ENCODE peak calls at places on chromosomes 11 and 22, in four cellular contexts. R, Q, N and G are unnamed samples.

GRCh38 chr11:2420502-2421225 is 20.1 kb downstream of the TSSC4 start:
- DNase-seq in Q (peak; percentile 89), R (peak; percentile 74), N (peak; percentile 79), G (peak; percentile 90)

GRCh38 chr11:47393163-47394049 is 15.0 kb upstream of the SLC39A13 start:
- DNase-seq in N (no peak), Q (no peak), R (no peak), G (peak; percentile 75)

GRCh38 chr11:46759196-46759595 is 40.2 kb downstream of the F2 start:
- DNase-seq in Q (no peak), R (peak; percentile 49), N (no peak), G (no peak)

GRCh38 chr11:46250071-46251052 is 27.1 kb upstream of the CREB3L1 start:
- DNase-seq in Q (no peak), R (no peak), N (no peak), G (no peak)

GRCh38 chr11:27514558-27514957 is 8.0 kb upstream of the LIN7C start:
- DNase-seq in R (no peak), N (no peak), Q (no peak), G (no peak)

GRCh38 chr11:4441500-4441899 is 7.6 kb upstream of the OR52K2 start:
- DNase-seq in N (no peak), Q (no peak), R (no peak), G (no peak)

GRCh38 chr11:117097567-117098268 is 510 bp downstream of the SIK3 start:
- DNase-seq in N (peak; percentile 45), Q (peak; percentile 77), R (peak; percentile 49), G (no peak)

GRCh38 chr11:73393479-73394415 is 17.5 kb downstream of the RELT start:
- DNase-seq in R (peak; percentile 83), N (peak; percentile 73), Q (peak; percentile 87), G (peak; percentile 90)

GRCh38 chr11:126969865-126970479 is 30.6 kb downstream of the KIRREL3 start:
- DNase-seq in R (no peak), N (no peak), Q (no peak), G (no peak)

GRCh38 chr11:87739766-87740165 is 435.5 kb downstream of the RAB38 start:
- DNase-seq in N (no peak), Q (no peak), R (no peak), G (no peak)

GRCh38 chr11:57477507-57478189 is 17.3 kb downstream of the RTN4RL2 start:
- DNase-seq in N (peak; percentile 77), Q (no peak), R (no peak), G (no peak)

GRCh38 chr22:50269573-50270301 is 443 bp downstream of the MAPK11 start:
- DNase-seq in R (no peak), N (no peak), Q (no peak), G (peak; percentile 63)
- H3K27ac ChIP-seq in R (peak overlapping the region; percentile 65), N (no peak overlapping the region), Q (peak overlapping the region; percentile 85), G (peak overlapping the region; percentile 42)

GRCh38 chr11:62438641-62439040 is 19.8 kb downstream of the SCGB1A1 start:
- DNase-seq in R (no peak), Q (no peak), N (no peak), G (no peak)
- H3K27ac ChIP-seq in R (no peak overlapping the region), Q (no peak overlapping the region), N (no peak overlapping the region), G (no peak overlapping the region)

GRCh38 chr22:33803371-33803770 is 116.9 kb downstream of the LARGE1 start:
- DNase-seq in R (no peak), Q (no peak), N (no peak), G (no peak)
- H3K27ac ChIP-seq in R (no peak overlapping the region), Q (no peak overlapping the region), N (peak overlapping the region; percentile 10), G (no peak overlapping the region)

GRCh38 chr22:24390576-24390975 is 36.8 kb upstream of the ADORA2A start:
- DNase-seq in R (no peak), N (no peak), Q (no peak), G (no peak)

GRCh38 chr22:24392218-24392931 is 35.0 kb upstream of the ADORA2A start:
- DNase-seq in Q (no peak), R (no peak), N (no peak), G (no peak)

GRCh38 chr22:24391836-24392217 is 35.6 kb upstream of the ADORA2A start:
- DNase-seq in R (no peak), Q (no peak), N (no peak), G (no peak)

GRCh38 chr22:24389680-24390079 is 37.7 kb upstream of the ADORA2A start:
- DNase-seq in N (no peak), Q (no peak), R (no peak), G (no peak)

GRCh38 chr22:24390156-24390555 is 37.2 kb upstream of the ADORA2A start:
- DNase-seq in R (no peak), N (no peak), Q (no peak), G (no peak)
- H3K27ac ChIP-seq in R (peak overlapping the region; percentile 34), N (no peak overlapping the region), Q (peak overlapping the region; percentile 80), G (peak overlapping the region; percentile 84)

GRCh38 chr11:63764712-63765631 is 3.6 kb downstream of the ZFTA start:
- DNase-seq in R (no peak), N (peak; percentile 81), Q (no peak), G (peak; percentile 61)

GRCh38 chr11:63765688-63766241 is 2.8 kb downstream of the ZFTA start:
- DNase-seq in N (peak; percentile 36), R (no peak), Q (no peak), G (peak; percentile 21)

GRCh38 chr11:63767415-63768231 is 952 bp downstream of the ZFTA start:
- DNase-seq in Q (peak; percentile 80), N (peak; percentile 73), R (peak; percentile 60), G (peak; percentile 83)

GRCh38 chr11:63768232-63769043 is at the start of gene ZFTA:
- DNase-seq in R (peak; percentile 59), N (peak; percentile 71), Q (peak; percentile 85), G (peak; percentile 88)

GRCh38 chr11:63766501-63767270 is 1.9 kb downstream of the ZFTA start:
- DNase-seq in R (no peak), N (peak; percentile 47), Q (no peak), G (peak; percentile 35)
- H3K27ac ChIP-seq in R (peak overlapping the region; percentile 40), N (no peak overlapping the region), Q (peak overlapping the region; percentile 91), G (no peak overlapping the region)

DNA sequence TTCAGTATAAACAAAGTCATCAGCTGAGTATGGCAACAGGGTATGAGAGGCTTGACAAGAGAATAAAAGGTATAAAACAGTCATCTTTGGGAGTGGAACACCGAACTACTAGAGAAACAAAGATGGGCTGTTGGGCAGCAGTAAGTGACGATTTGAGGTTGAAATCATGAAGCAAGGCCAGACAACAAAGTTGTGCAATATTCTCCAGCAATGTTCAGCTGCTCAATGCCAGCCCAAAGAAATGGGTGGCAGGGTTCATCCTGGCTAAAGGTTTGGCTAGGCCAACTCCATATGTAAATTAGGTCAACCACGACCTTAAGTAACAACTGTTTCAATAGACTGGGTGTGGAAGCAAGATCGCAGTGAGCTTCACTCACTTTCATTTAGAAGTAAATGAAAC is 6.2 kb downstream of the APIP start:
- DNase-seq in Q (no peak), R (no peak), N (no peak), G (no peak)
- H3K27ac ChIP-seq in Q (no peak overlapping the region), R (no peak overlapping the region), N (no peak overlapping the region), G (no peak overlapping the region)

GRCh38 chr22:36257308-36257707 is 4.4 kb downstream of the APOL1 start:
- DNase-seq in Q (no peak), R (no peak), N (no peak), G (no peak)

GRCh38 chr22:36256474-36256873 is 3.5 kb downstream of the APOL1 start:
- DNase-seq in N (no peak), R (no peak), Q (no peak), G (no peak)

GRCh38 chr22:36257948-36258674 is 5.2 kb downstream of the APOL1 start:
- DNase-seq in Q (no peak), N (no peak), R (no peak), G (no peak)

GRCh38 chr22:36253523-36254490 is 874 bp downstream of the APOL1 start:
- DNase-seq in N (no peak), R (no peak), Q (no peak), G (peak; percentile 76)

DNA sequence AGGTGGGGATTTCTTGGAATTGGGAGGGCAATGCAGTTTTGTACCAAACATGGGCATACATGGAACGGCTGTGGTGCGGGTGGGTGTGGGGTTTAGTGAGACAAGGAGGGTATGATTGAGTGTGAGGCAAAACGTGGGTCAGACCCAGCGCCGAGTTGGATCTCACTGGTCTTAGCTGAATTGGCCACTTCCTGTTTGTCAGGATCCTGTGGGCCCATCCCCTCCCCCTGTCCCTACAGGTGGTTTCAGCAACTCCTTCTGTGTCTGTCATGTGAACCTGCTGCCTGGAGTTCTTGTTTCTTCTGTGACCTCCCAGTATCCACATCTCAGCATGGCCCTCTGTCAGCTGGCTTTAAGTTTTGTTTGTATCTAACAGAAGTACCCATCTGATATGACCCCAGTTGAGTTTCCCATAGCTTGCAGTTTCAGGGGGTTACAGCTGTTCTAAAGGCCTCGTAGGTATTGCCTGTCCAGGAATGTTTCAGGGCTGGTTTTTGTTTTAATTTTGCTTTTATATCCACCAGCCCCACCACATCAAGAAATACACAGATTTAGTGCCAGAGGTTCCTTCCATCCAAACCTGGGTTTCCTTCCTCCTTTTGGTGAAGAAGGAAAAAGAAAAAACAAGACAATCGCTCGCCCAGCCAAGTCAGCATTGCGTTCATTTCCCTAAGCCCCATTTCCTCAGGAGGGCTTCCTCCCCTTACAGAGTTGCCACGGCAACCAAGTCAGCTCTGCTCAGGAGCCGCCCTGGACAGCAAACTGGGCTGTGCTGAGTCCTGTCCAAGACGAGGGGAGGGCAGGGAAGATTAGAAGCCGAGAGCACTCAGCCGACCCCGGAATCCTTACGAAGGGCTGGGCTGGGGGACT is 6.1 kb downstream of the APOL1 start:
- DNase-seq in Q (peak; percentile 69), N (no peak), R (no peak), G (peak; percentile 59)
- H3K27ac ChIP-seq in Q (peak overlapping the region; percentile 68), N (no peak overlapping the region), R (no peak overlapping the region), G (peak overlapping the region; percentile 57)

GRCh38 chr11:101862410-101863233 is 52.2 kb upstream of the CEP126 start:
- DNase-seq in R (no peak), N (peak; percentile 20), Q (no peak), G (no peak)
- H3K27ac ChIP-seq in R (no peak overlapping the region), N (no peak overlapping the region), Q (no peak overlapping the region), G (no peak overlapping the region)